ENCODE peak calls at places on chromosomes 13 and 19, in four cellular contexts. G is astrocyte of the cerebellum; L is effector memory CD8-positive, alpha-beta T cell; T is CD8-positive, alpha-beta T cell. S is an unnamed sample.

GRCh38 chr13:98875146-98875729 is 102.6 kb downstream of the DOCK9 start:
- DNase-seq in G (no peak), L (no peak), T (no peak), S (no peak)

GRCh38 chr13:44141725-44142539 is 231.7 kb upstream of the SERP2 start:
- DNase-seq in G (peak; percentile 78), L (peak; percentile 94), T (peak; percentile 84), S (peak; percentile 98)

GRCh38 chr13:43666403-43666802 is 120.4 kb downstream of the ENOX1 start:
- DNase-seq in G (no peak), L (no peak), T (no peak), S (no peak)

GRCh38 chr19:30229524-30230174 is 142.5 kb upstream of the ZNF536 start:
- DNase-seq in G (no peak), L (no peak), T (no peak), S (no peak)

GRCh38 chr13:21232196-21232595 is 55.7 kb downstream of the MRPL57 start:
- DNase-seq in G (no peak), L (no peak), T (no peak), S (no peak)

GRCh38 chr19:42461700-42462324 is 19.1 kb upstream of the CXCL17 start:
- DNase-seq in G (no peak), L (no peak), T (no peak), S (peak; percentile 8)

GRCh38 chr19:4638828-4639530 is at the start of gene TNFAIP8L1:
- DNase-seq in G (peak; percentile 80), L (peak; percentile 100), T (peak; percentile 99), S (peak; percentile 99)

GRCh38 chr19:16957151-16957662 is 68.4 kb downstream of the F2RL3 start:
- DNase-seq in G (no peak), L (no peak), T (no peak), S (no peak)

GRCh38 chr13:114105351-114106225 is 26.8 kb downstream of the RASA3 start:
- DNase-seq in G (no peak), L (no peak), T (peak; percentile 23), S (peak; percentile 58)

S was measured in natural killer cell treated with Interleukin-12 subunit alpha and Interleukin-12 subunit beta and Interleukin-15 and Interleukin-18, amount 100 ng/mL, for 72 hours.